ENCODE peak calls at places on chromosomes 2 and 18, in five cellular contexts. C is lower leg skin, U is PC-3, M is foreskin fibroblast, Y is HFFc6. J is an unnamed sample.

GRCh38 chr18:79637921-79638855 is 41.4 kb upstream of the CTDP1 start:
- DNase-seq in C (no peak), M (no peak), U (no peak), Y (no peak), J (no peak)

GRCh38 chr2:79860233-79861058 is 347.6 kb downstream of the CTNNA2 start:
- DNase-seq in Y (peak; percentile 30), U (peak; percentile 17), M (no peak), C (no peak), J (no peak)

GRCh38 chr2:30601375-30601774 is 154.3 kb downstream of the LCLAT1 start:
- DNase-seq in U (no peak), C (no peak), Y (no peak), M (no peak), J (no peak)

GRCh38 chr2:160918909-160919503 is 241.2 kb upstream of the TANK start:
- DNase-seq in U (peak; percentile 71), M (peak; percentile 45), C (peak; percentile 86), Y (peak; percentile 17), J (peak; percentile 32)

GRCh38 chr2:241559489-241560180 is 1.1 kb downstream of the BOK start:
- DNase-seq in M (peak; percentile 56), C (no peak), U (peak; percentile 64), Y (no peak), J (no peak)

GRCh38 chr2:237731663-237732062 is 66.9 kb upstream of the RBM44 start:
- DNase-seq in C (no peak), M (peak; percentile 75), Y (peak; percentile 56), U (peak; percentile 73), J (no peak)

GRCh38 chr2:12050381-12050780 is 303.9 kb downstream of the LPIN1 start:
- DNase-seq in M (peak; percentile 91), Y (peak; percentile 82), U (peak; percentile 90), C (no peak), J (no peak)

GRCh38 chr2:241752253-241752652 is 17.8 kb downstream of the D2HGDH start:
- DNase-seq in U (no peak), C (no peak), M (no peak), Y (no peak), J (no peak)

GRCh38 chr18:24054130-24054529 is 39.6 kb downstream of the TTC39C start:
- DNase-seq in C (no peak), M (peak; percentile 34), Y (no peak), U (no peak), J (no peak)

GRCh38 chr2:223949241-223949640 is 4.1 kb upstream of the WDFY1 start:
- DNase-seq in U (no peak), M (no peak), C (no peak), Y (no peak), J (no peak)
- TF ChIP-seq CTCF in U (no peak), M (no peak), C (no peak), Y (no peak), J (no peak)

DNA sequence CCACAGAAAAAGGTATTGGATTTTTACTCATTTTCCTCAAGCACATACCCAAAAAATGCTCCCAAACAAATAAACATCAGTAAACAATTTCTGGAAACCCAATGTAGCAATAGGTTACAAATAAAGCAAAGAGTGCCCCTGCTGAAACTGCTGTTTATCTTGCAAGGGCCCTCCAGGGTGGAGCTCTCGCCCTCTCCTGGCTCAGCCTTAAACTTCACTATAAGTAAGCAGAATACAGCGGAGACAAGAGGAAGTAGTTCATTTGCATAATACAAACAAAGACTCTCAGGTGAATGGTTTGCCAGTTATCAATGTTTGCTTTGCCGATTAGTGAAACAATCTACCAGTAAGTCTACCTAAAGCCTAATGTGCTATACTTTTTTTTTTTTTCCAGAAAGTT is 437.6 kb downstream of the DLGAP1 start:
- DNase-seq in C (no peak), U (peak; percentile 14), Y (no peak), M (no peak), J (no peak)
- TF ChIP-seq CTCF in C (no peak), U (peak; percentile 43), Y (peak; percentile 51), M (peak; percentile 10), J (peak; percentile 46)

DNA sequence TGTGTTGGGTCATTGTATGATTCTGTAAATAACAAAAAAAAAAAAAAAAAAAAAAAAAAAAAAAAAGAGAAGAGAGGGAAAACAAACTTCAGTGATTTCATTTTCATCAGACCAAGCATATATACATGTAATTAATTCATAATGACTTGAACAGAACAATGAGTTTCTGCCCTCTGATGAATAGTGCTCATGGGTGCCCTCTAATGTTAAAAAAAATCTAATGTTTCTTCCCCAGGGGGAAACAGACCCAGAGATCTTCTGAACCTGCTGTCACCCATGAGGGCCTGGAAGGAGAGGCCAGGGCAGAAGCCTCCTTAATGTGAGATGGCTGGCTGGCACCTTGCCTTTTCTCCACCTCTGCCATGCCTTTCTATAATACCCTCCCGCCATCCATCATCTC is 289.2 kb downstream of the ZNF521 start:
- DNase-seq in Y (no peak), C (no peak), U (peak; percentile 7), M (no peak), J (no peak)
- TF ChIP-seq CTCF in Y (no peak), C (no peak), U (peak; percentile 36), M (no peak), J (no peak)

GRCh38 chr2:675460-675859 is 1.7 kb downstream of the TMEM18 start:
- DNase-seq in Y (no peak), C (no peak), M (no peak), U (no peak), J (no peak)
- TF ChIP-seq CTCF in Y (no peak), C (no peak), M (no peak), U (no peak), J (no peak)

GRCh38 chr2:223744580-223744979 is 92.8 kb downstream of the AP1S3 start:
- DNase-seq in C (no peak), U (no peak), M (no peak), Y (no peak), J (no peak)
- TF ChIP-seq CTCF in C (no peak), U (no peak), M (no peak), Y (no peak), J (no peak)

GRCh38 chr2:45712538-45712937 is 61.1 kb downstream of the PRKCE start:
- DNase-seq in U (peak; percentile 38), Y (no peak), M (no peak), C (no peak), J (no peak)
- TF ChIP-seq CTCF in U (peak; percentile 32), Y (no peak), M (no peak), C (no peak), J (no peak)

GRCh38 chr2:59879700-59880131 is 673.7 kb downstream of the BCL11A start:
- DNase-seq in U (no peak), C (no peak), Y (no peak), M (no peak), J (no peak)
- TF ChIP-seq CTCF in U (no peak), C (no peak), Y (no peak), M (no peak), J (no peak)

GRCh38 chr18:35127201-35127600 is 86.0 kb downstream of the MAPRE2 start:
- DNase-seq in C (no peak), Y (peak; percentile 25), U (no peak), M (no peak), J (no peak)
- TF ChIP-seq CTCF in C (no peak), Y (peak; percentile 54), U (no peak), M (peak; percentile 10), J (no peak)

DNA sequence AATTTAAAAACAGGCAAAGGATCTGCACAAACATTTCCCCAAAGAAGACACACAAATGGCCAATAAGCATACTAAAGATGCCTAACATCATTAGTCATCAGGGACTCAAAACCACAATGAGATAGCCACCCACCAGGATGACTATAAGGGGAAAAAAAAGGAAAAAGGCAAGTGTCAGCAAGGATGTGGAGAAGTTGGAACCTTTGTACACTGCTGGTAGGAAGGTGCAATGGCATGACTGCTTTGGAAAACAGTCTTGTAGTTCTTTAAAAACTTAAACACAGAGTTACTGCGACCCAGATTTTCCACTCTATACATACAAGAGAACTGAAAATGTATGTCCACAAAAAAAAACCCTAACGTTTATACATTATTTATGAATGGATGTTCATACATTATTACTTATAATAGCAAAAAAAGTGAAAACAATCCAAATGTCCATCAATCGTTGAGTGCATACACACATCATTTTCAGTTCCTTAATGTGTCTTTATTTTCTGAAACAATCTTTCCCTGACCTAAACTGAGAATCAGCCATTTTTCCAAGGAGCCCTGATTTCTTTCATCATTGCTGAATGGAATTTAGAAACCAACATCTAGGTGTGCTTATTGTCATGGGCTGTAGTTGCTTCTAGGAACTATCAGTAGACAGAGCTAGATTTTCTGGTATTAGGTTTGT is 64.7 kb upstream of the TLK1 start:
- DNase-seq in C (no peak), U (peak; percentile 93), M (peak; percentile 80), Y (peak; percentile 94), J (no peak)
- TF ChIP-seq CTCF in C (no peak), U (peak; percentile 47), M (peak; percentile 33), Y (peak; percentile 69), J (no peak)